ENCODE peak calls at places on chromosome 1, in four cellular contexts. I is DMS53; Q is HS-5; H is activated naive CD4-positive, alpha-beta T cell. Z is an unnamed sample.

GRCh38 chr1:109794319-109795132 is 30.8 kb upstream of the EPS8L3 start:
- DNase-seq in I (no peak), Q (no peak), H (no peak), Z (no peak)

GRCh38 chr1:23930861-23931471 is 17.8 kb upstream of the CNR2 start:
- DNase-seq in I (no peak), Q (no peak), H (no peak), Z (peak; percentile 67)

GRCh38 chr1:17929224-17929623 is 174.1 kb downstream of the ACTL8 start:
- DNase-seq in I (peak; percentile 8), Q (no peak), H (no peak), Z (no peak)

GRCh38 chr1:66563094-66563800 is 29.3 kb downstream of the SGIP1 start:
- DNase-seq in I (no peak), Q (peak; percentile 87), H (no peak), Z (peak; percentile 84)

GRCh38 chr1:23562138-23562819 is 3.0 kb upstream of the ID3 start:
- DNase-seq in I (peak; percentile 99), Q (no peak), H (no peak), Z (peak; percentile 84)

GRCh38 chr1:167544447-167544846 is 9.1 kb downstream of the CREG1 start:
- DNase-seq in I (no peak), Q (no peak), H (no peak), Z (no peak)

GRCh38 chr1:96983866-96984265 is 262.3 kb downstream of the PTBP2 start:
- DNase-seq in I (no peak), Q (no peak), H (no peak), Z (no peak)

GRCh38 chr1:207010726-207011125 is 21.8 kb downstream of the C1orf116 start:
- DNase-seq in I (no peak), Q (no peak), H (no peak), Z (no peak)

GRCh38 chr1:236338096-236338495 is 56.0 kb upstream of the EDARADD start:
- DNase-seq in I (no peak), Q (peak; percentile 40), H (no peak), Z (no peak)

GRCh38 chr1:40782371-40782956 is 1.1 kb upstream of the KCNQ4 start:
- DNase-seq in I (peak; percentile 49), Q (no peak), H (no peak), Z (no peak)

GRCh38 chr1:21262282-21263051 is 27.8 kb downstream of the ECE1 start:
- DNase-seq in I (peak; percentile 55), Q (peak; percentile 16), H (no peak), Z (no peak)

GRCh38 chr1:31688233-31688918 is 15.4 kb downstream of the COL16A1 start:
- DNase-seq in I (no peak), Q (no peak), H (no peak), Z (no peak)

GRCh38 chr1:25360596-25361581 is 22.8 kb downstream of the TMEM50A start:
- DNase-seq in I (no peak), Q (peak; percentile 40), H (no peak), Z (no peak)

GRCh38 chr1:110158261-110158660 is 8.0 kb downstream of the SLC6A17 start:
- DNase-seq in I (no peak), Q (no peak), H (no peak), Z (no peak)

GRCh38 chr1:59952065-59952464 is 25.5 kb upstream of the CYP2J2 start:
- DNase-seq in I (no peak), Q (peak; percentile 49), H (no peak), Z (no peak)

GRCh38 chr1:207321790-207322530 is 482 bp downstream of the CD55 start:
- DNase-seq in I (peak; percentile 83), Q (no peak), H (no peak), Z (no peak)

GRCh38 chr1:7265771-7266371 is 480.6 kb downstream of the CAMTA1 start:
- DNase-seq in I (peak; percentile 98), Q (peak; percentile 77), H (no peak), Z (no peak)

GRCh38 chr1:84489766-84490165 is 10.7 kb downstream of the RPF1 start:
- DNase-seq in I (no peak), Q (no peak), H (no peak), Z (no peak)

GRCh38 chr1:64983110-64983509 is 16.8 kb upstream of the JAK1 start:
- DNase-seq in I (peak; percentile 97), Q (no peak), H (no peak), Z (no peak)

GRCh38 chr1:116951175-116951935 is 41.6 kb downstream of the PTGFRN start:
- DNase-seq in I (no peak), Q (no peak), H (no peak), Z (no peak)

GRCh38 chr1:158819461-158820443 is 11.4 kb upstream of the MNDA start:
- DNase-seq in I (no peak), Q (no peak), H (no peak), Z (no peak)

GRCh38 chr1:244226440-244226839 is 175.4 kb downstream of the ZBTB18 start:
- DNase-seq in I (no peak), Q (peak; percentile 15), H (no peak), Z (no peak)

GRCh38 chr1:93694039-93694438 is 12.4 kb upstream of the BCAR3 start:
- DNase-seq in I (no peak), Q (no peak), H (no peak), Z (no peak)

GRCh38 chr1:116806245-116806644 is 52.0 kb downstream of the CD2 start:
- DNase-seq in I (no peak), Q (no peak), H (no peak), Z (no peak)

GRCh38 chr1:209123601-209124000 is 459.9 kb upstream of the CAMK1G start:
- DNase-seq in I (no peak), Q (no peak), H (no peak), Z (no peak)

Z was measured in AG04449.